ENCODE peak calls at places on chromosomes 6 and 20, in eight cellular contexts. One of them, this sample, is unnamed.

GRCh38 chr6:112680076-112680475 is 332.9 kb downstream of the RFPL4B start:
- DNase-seq in MV-4-11: no peak
- DNase-seq in nucleus accumbens: no peak
- DNase-seq in activated T-helper 1 cell treated with Interleukin-2 at 50 U/mL for 16 hours: no peak
- DNase-seq in 8988T: no peak
- DNase-seq in esophagus muscularis mucosa: no peak
- DNase-seq in A549: no peak
- DNase-seq in T-helper 9 cell: no peak
- DNase-seq in this sample: no peak

GRCh38 chr6:170522565-170523183 is 30.4 kb downstream of the PSMB1 start:
- DNase-seq in MV-4-11: no peak
- DNase-seq in nucleus accumbens: no peak
- DNase-seq in activated T-helper 1 cell treated with Interleukin-2 at 50 U/mL for 16 hours: no peak
- DNase-seq in 8988T: no peak
- DNase-seq in esophagus muscularis mucosa: no peak
- DNase-seq in A549: no peak
- DNase-seq in T-helper 9 cell: no peak
- DNase-seq in this sample: no peak

GRCh38 chr20:15191082-15191723 is 853.8 kb upstream of the FLRT3 start:
- DNase-seq in MV-4-11: no peak
- DNase-seq in nucleus accumbens: no peak
- DNase-seq in activated T-helper 1 cell treated with Interleukin-2 at 50 U/mL for 16 hours: no peak
- DNase-seq in 8988T: no peak
- DNase-seq in esophagus muscularis mucosa: no peak
- DNase-seq in A549: no peak
- DNase-seq in T-helper 9 cell: no peak
- DNase-seq in this sample: no peak

GRCh38 chr6:137900815-137901214 is 33.8 kb downstream of the TNFAIP3 start:
- DNase-seq in MV-4-11: no peak
- DNase-seq in nucleus accumbens: no peak
- DNase-seq in activated T-helper 1 cell treated with Interleukin-2 at 50 U/mL for 16 hours: no peak
- DNase-seq in 8988T: no peak
- DNase-seq in esophagus muscularis mucosa: no peak
- DNase-seq in A549: no peak
- DNase-seq in T-helper 9 cell: no peak
- DNase-seq in this sample: no peak

GRCh38 chr20:4574356-4574690 is 147.4 kb upstream of the PRND start:
- DNase-seq in MV-4-11: no peak
- DNase-seq in nucleus accumbens: no peak
- DNase-seq in activated T-helper 1 cell treated with Interleukin-2 at 50 U/mL for 16 hours: no peak
- DNase-seq in 8988T: no peak
- DNase-seq in esophagus muscularis mucosa: peak; percentile 53
- DNase-seq in A549: no peak
- DNase-seq in T-helper 9 cell: no peak
- DNase-seq in this sample: no peak

GRCh38 chr20:44500221-44500620 is 21.6 kb downstream of the SERINC3 start:
- DNase-seq in MV-4-11: no peak
- DNase-seq in nucleus accumbens: no peak
- DNase-seq in activated T-helper 1 cell treated with Interleukin-2 at 50 U/mL for 16 hours: no peak
- DNase-seq in 8988T: no peak
- DNase-seq in esophagus muscularis mucosa: no peak
- DNase-seq in A549: no peak
- DNase-seq in T-helper 9 cell: no peak
- DNase-seq in this sample: no peak

GRCh38 chr20:3758566-3758965 is 9.0 kb downstream of the ADISSP start:
- DNase-seq in MV-4-11: no peak
- DNase-seq in nucleus accumbens: no peak
- DNase-seq in activated T-helper 1 cell treated with Interleukin-2 at 50 U/mL for 16 hours: no peak
- DNase-seq in 8988T: no peak
- DNase-seq in esophagus muscularis mucosa: no peak
- DNase-seq in A549: no peak
- DNase-seq in T-helper 9 cell: no peak
- DNase-seq in this sample: no peak

GRCh38 chr6:69005194-69005593 is 370.1 kb downstream of the ADGRB3 start:
- DNase-seq in MV-4-11: no peak
- DNase-seq in nucleus accumbens: no peak
- DNase-seq in activated T-helper 1 cell treated with Interleukin-2 at 50 U/mL for 16 hours: no peak
- DNase-seq in 8988T: no peak
- DNase-seq in esophagus muscularis mucosa: no peak
- DNase-seq in A549: no peak
- DNase-seq in T-helper 9 cell: no peak
- DNase-seq in this sample: no peak

GRCh38 chr6:163206196-163206595 is 208.3 kb upstream of the QKI start:
- DNase-seq in MV-4-11: no peak
- DNase-seq in nucleus accumbens: no peak
- DNase-seq in activated T-helper 1 cell treated with Interleukin-2 at 50 U/mL for 16 hours: no peak
- DNase-seq in 8988T: no peak
- DNase-seq in esophagus muscularis mucosa: no peak
- DNase-seq in A549: no peak
- DNase-seq in T-helper 9 cell: no peak
- DNase-seq in this sample: no peak

GRCh38 chr6:26216886-26217713 is 129.9 kb downstream of the HFE start:
- DNase-seq in MV-4-11: peak; percentile 97
- DNase-seq in nucleus accumbens: no peak
- DNase-seq in activated T-helper 1 cell treated with Interleukin-2 at 50 U/mL for 16 hours: peak; percentile 63
- DNase-seq in 8988T: no peak
- DNase-seq in esophagus muscularis mucosa: peak; percentile 96
- DNase-seq in A549: no peak
- DNase-seq in T-helper 9 cell: peak; percentile 67
- DNase-seq in this sample: no peak

GRCh38 chr20:46464451-46464850 is 48.9 kb downstream of the ZNF334 start:
- DNase-seq in MV-4-11: no peak
- DNase-seq in nucleus accumbens: no peak
- DNase-seq in activated T-helper 1 cell treated with Interleukin-2 at 50 U/mL for 16 hours: no peak
- DNase-seq in 8988T: no peak
- DNase-seq in esophagus muscularis mucosa: no peak
- DNase-seq in A549: no peak
- DNase-seq in T-helper 9 cell: no peak
- DNase-seq in this sample: no peak

GRCh38 chr6:1390805-1391511 is 1.6 kb downstream of the FOXF2 start:
- DNase-seq in MV-4-11: no peak
- DNase-seq in nucleus accumbens: no peak
- DNase-seq in activated T-helper 1 cell treated with Interleukin-2 at 50 U/mL for 16 hours: no peak
- DNase-seq in 8988T: no peak
- DNase-seq in esophagus muscularis mucosa: no peak
- DNase-seq in A549: no peak
- DNase-seq in T-helper 9 cell: no peak
- DNase-seq in this sample: no peak

GRCh38 chr6:12555781-12556180 is 160.8 kb upstream of the PHACTR1 start:
- DNase-seq in MV-4-11: no peak
- DNase-seq in nucleus accumbens: no peak
- DNase-seq in activated T-helper 1 cell treated with Interleukin-2 at 50 U/mL for 16 hours: no peak
- DNase-seq in 8988T: no peak
- DNase-seq in esophagus muscularis mucosa: no peak
- DNase-seq in A549: no peak
- DNase-seq in T-helper 9 cell: no peak
- DNase-seq in this sample: no peak

GRCh38 chr6:45965007-45965406 is 50.7 kb downstream of the CLIC5 start:
- DNase-seq in MV-4-11: no peak
- DNase-seq in nucleus accumbens: no peak
- DNase-seq in activated T-helper 1 cell treated with Interleukin-2 at 50 U/mL for 16 hours: no peak
- DNase-seq in 8988T: no peak
- DNase-seq in esophagus muscularis mucosa: no peak
- DNase-seq in A549: no peak
- DNase-seq in T-helper 9 cell: no peak
- DNase-seq in this sample: no peak

GRCh38 chr6:47478233-47479155 is 905 bp downstream of the CD2AP start:
- DNase-seq in MV-4-11: peak; percentile 26
- DNase-seq in nucleus accumbens: no peak
- DNase-seq in activated T-helper 1 cell treated with Interleukin-2 at 50 U/mL for 16 hours: no peak
- DNase-seq in 8988T: peak; percentile 12
- DNase-seq in esophagus muscularis mucosa: no peak
- DNase-seq in A549: peak; percentile 21
- DNase-seq in T-helper 9 cell: no peak
- DNase-seq in this sample: no peak

GRCh38 chr20:64233725-64234124 is 21.8 kb upstream of the PCMTD2 start:
- DNase-seq in MV-4-11: no peak
- DNase-seq in nucleus accumbens: no peak
- DNase-seq in activated T-helper 1 cell treated with Interleukin-2 at 50 U/mL for 16 hours: no peak
- DNase-seq in 8988T: no peak
- DNase-seq in esophagus muscularis mucosa: no peak
- DNase-seq in A549: no peak
- DNase-seq in T-helper 9 cell: no peak
- DNase-seq in this sample: no peak

GRCh38 chr20:32524871-32525501 is 60.1 kb downstream of the NOL4L start:
- DNase-seq in MV-4-11: no peak
- DNase-seq in nucleus accumbens: no peak
- DNase-seq in activated T-helper 1 cell treated with Interleukin-2 at 50 U/mL for 16 hours: no peak
- DNase-seq in 8988T: no peak
- DNase-seq in esophagus muscularis mucosa: no peak
- DNase-seq in A549: no peak
- DNase-seq in T-helper 9 cell: no peak
- DNase-seq in this sample: no peak

GRCh38 chr6:33579828-33580714 is at the start of gene BAK1:
- DNase-seq in MV-4-11: peak; percentile 87
- DNase-seq in nucleus accumbens: peak; percentile 46
- DNase-seq in activated T-helper 1 cell treated with Interleukin-2 at 50 U/mL for 16 hours: peak; percentile 74
- DNase-seq in 8988T: peak; percentile 98
- DNase-seq in esophagus muscularis mucosa: peak; percentile 98
- DNase-seq in A549: peak; percentile 93
- DNase-seq in T-helper 9 cell: peak; percentile 71
- DNase-seq in this sample: peak; percentile 92

GRCh38 chr6:36323062-36323461 is 13.6 kb downstream of the BNIP5 start:
- DNase-seq in MV-4-11: peak; percentile 43
- DNase-seq in nucleus accumbens: no peak
- DNase-seq in activated T-helper 1 cell treated with Interleukin-2 at 50 U/mL for 16 hours: no peak
- DNase-seq in 8988T: no peak
- DNase-seq in esophagus muscularis mucosa: no peak
- DNase-seq in A549: no peak
- DNase-seq in T-helper 9 cell: no peak
- DNase-seq in this sample: no peak

GRCh38 chr6:21115111-21115510 is 478.4 kb upstream of the SOX4 start:
- DNase-seq in MV-4-11: no peak
- DNase-seq in nucleus accumbens: no peak
- DNase-seq in activated T-helper 1 cell treated with Interleukin-2 at 50 U/mL for 16 hours: no peak
- DNase-seq in 8988T: no peak
- DNase-seq in esophagus muscularis mucosa: no peak
- DNase-seq in A549: no peak
- DNase-seq in T-helper 9 cell: no peak
- DNase-seq in this sample: no peak

GRCh38 chr20:36786246-36786645 is 12.7 kb upstream of the DSN1 start:
- DNase-seq in MV-4-11: no peak
- DNase-seq in nucleus accumbens: no peak
- DNase-seq in activated T-helper 1 cell treated with Interleukin-2 at 50 U/mL for 16 hours: no peak
- DNase-seq in 8988T: no peak
- DNase-seq in esophagus muscularis mucosa: no peak
- DNase-seq in A549: no peak
- DNase-seq in T-helper 9 cell: no peak
- DNase-seq in this sample: no peak

GRCh38 chr6:155227076-155227475 is 36.7 kb upstream of the CLDN20 start:
- DNase-seq in MV-4-11: no peak
- DNase-seq in nucleus accumbens: no peak
- DNase-seq in activated T-helper 1 cell treated with Interleukin-2 at 50 U/mL for 16 hours: no peak
- DNase-seq in 8988T: no peak
- DNase-seq in esophagus muscularis mucosa: no peak
- DNase-seq in A549: no peak
- DNase-seq in T-helper 9 cell: no peak
- DNase-seq in this sample: no peak

GRCh38 chr20:47724398-47724797 is 60.9 kb downstream of the SULF2 start:
- DNase-seq in MV-4-11: no peak
- DNase-seq in nucleus accumbens: no peak
- DNase-seq in activated T-helper 1 cell treated with Interleukin-2 at 50 U/mL for 16 hours: no peak
- DNase-seq in 8988T: no peak
- DNase-seq in esophagus muscularis mucosa: no peak
- DNase-seq in A549: no peak
- DNase-seq in T-helper 9 cell: no peak
- DNase-seq in this sample: no peak

GRCh38 chr6:131950767-131951575 is at the start of gene CCN2:
- DNase-seq in MV-4-11: no peak
- DNase-seq in nucleus accumbens: no peak
- DNase-seq in activated T-helper 1 cell treated with Interleukin-2 at 50 U/mL for 16 hours: no peak
- DNase-seq in 8988T: peak; percentile 80
- DNase-seq in esophagus muscularis mucosa: peak; percentile 96
- DNase-seq in A549: peak; percentile 83
- DNase-seq in T-helper 9 cell: no peak
- DNase-seq in this sample: peak; percentile 99

GRCh38 chr6:97586344-97586743 is 303.3 kb upstream of the MMS22L start:
- DNase-seq in MV-4-11: peak; percentile 34
- DNase-seq in nucleus accumbens: no peak
- DNase-seq in activated T-helper 1 cell treated with Interleukin-2 at 50 U/mL for 16 hours: no peak
- DNase-seq in 8988T: peak; percentile 2
- DNase-seq in esophagus muscularis mucosa: no peak
- DNase-seq in A549: no peak
- DNase-seq in T-helper 9 cell: no peak
- DNase-seq in this sample: no peak

GRCh38 chr20:32189691-32190607 is 17.6 kb downstream of the PLAGL2 start:
- DNase-seq in MV-4-11: no peak
- DNase-seq in nucleus accumbens: no peak
- DNase-seq in activated T-helper 1 cell treated with Interleukin-2 at 50 U/mL for 16 hours: peak; percentile 16
- DNase-seq in 8988T: no peak
- DNase-seq in esophagus muscularis mucosa: no peak
- DNase-seq in A549: no peak
- DNase-seq in T-helper 9 cell: peak; percentile 30
- DNase-seq in this sample: no peak

GRCh38 chr6:14274552-14275492 is 157.2 kb downstream of the CD83 start:
- DNase-seq in MV-4-11: no peak
- DNase-seq in nucleus accumbens: no peak
- DNase-seq in activated T-helper 1 cell treated with Interleukin-2 at 50 U/mL for 16 hours: no peak
- DNase-seq in 8988T: no peak
- DNase-seq in esophagus muscularis mucosa: no peak
- DNase-seq in A549: no peak
- DNase-seq in T-helper 9 cell: no peak
- DNase-seq in this sample: no peak

GRCh38 chr6:83879746-83880145 is 20.3 kb downstream of the CYB5R4 start:
- DNase-seq in MV-4-11: no peak
- DNase-seq in nucleus accumbens: no peak
- DNase-seq in activated T-helper 1 cell treated with Interleukin-2 at 50 U/mL for 16 hours: no peak
- DNase-seq in 8988T: no peak
- DNase-seq in esophagus muscularis mucosa: no peak
- DNase-seq in A549: no peak
- DNase-seq in T-helper 9 cell: no peak
- DNase-seq in this sample: no peak

GRCh38 chr6:27332692-27333641 is 20.9 kb upstream of the POM121L2 start:
- DNase-seq in MV-4-11: no peak
- DNase-seq in nucleus accumbens: no peak
- DNase-seq in activated T-helper 1 cell treated with Interleukin-2 at 50 U/mL for 16 hours: peak; percentile 15
- DNase-seq in 8988T: no peak
- DNase-seq in esophagus muscularis mucosa: no peak
- DNase-seq in A549: peak; percentile 30
- DNase-seq in T-helper 9 cell: no peak
- DNase-seq in this sample: peak; percentile 78

GRCh38 chr20:63538204-63539091 is 1.3 kb upstream of the PTK6 start:
- DNase-seq in MV-4-11: no peak
- DNase-seq in nucleus accumbens: no peak
- DNase-seq in activated T-helper 1 cell treated with Interleukin-2 at 50 U/mL for 16 hours: no peak
- DNase-seq in 8988T: peak; percentile 100
- DNase-seq in esophagus muscularis mucosa: no peak
- DNase-seq in A549: peak; percentile 95
- DNase-seq in T-helper 9 cell: peak; percentile 37
- DNase-seq in this sample: no peak

GRCh38 chr6:41073968-41074691 is 1.4 kb downstream of the NFYA start:
- DNase-seq in MV-4-11: no peak
- DNase-seq in nucleus accumbens: no peak
- DNase-seq in activated T-helper 1 cell treated with Interleukin-2 at 50 U/mL for 16 hours: no peak
- DNase-seq in 8988T: no peak
- DNase-seq in esophagus muscularis mucosa: no peak
- DNase-seq in A549: no peak
- DNase-seq in T-helper 9 cell: no peak
- DNase-seq in this sample: peak; percentile 28

This sample was measured in Caki2.